ENCODE peak calls at places on chromosomes 3 and 15, in seven cellular contexts. R is psoas muscle, Y is right atrium auricular region, S is uterus, N is HCT116, D is adrenal gland, X is astrocyte. W is an unnamed sample.

GRCh38 chr3:129260606-129261005 is 11.2 kb downstream of the COPG1 start:
- DNase-seq in Y (no peak), X (no peak), S (no peak), R (no peak), D (no peak), N (no peak), W (peak; percentile 37)

GRCh38 chr15:59812185-59812870 is 123.2 kb upstream of the BNIP2 start:
- DNase-seq in N (no peak), Y (no peak), D (no peak), R (no peak), S (no peak), X (no peak), W (no peak)

GRCh38 chr3:72722930-72723726 is 125.1 kb downstream of the SHQ1 start:
- DNase-seq in R (no peak), S (no peak), N (no peak), Y (no peak), D (no peak), X (peak; percentile 72), W (no peak)

GRCh38 chr3:30520695-30521094 is 85.7 kb upstream of the TGFBR2 start:
- DNase-seq in R (no peak), N (no peak), X (no peak), Y (no peak), S (no peak), D (no peak), W (no peak)

GRCh38 chr3:81871358-81872152 is 110.1 kb upstream of the GBE1 start:
- DNase-seq in X (no peak), D (no peak), N (no peak), S (no peak), R (no peak), Y (no peak), W (no peak)

GRCh38 chr15:68743256-68743655 is 77.4 kb downstream of the ANP32A start:
- DNase-seq in S (no peak), Y (no peak), N (no peak), R (no peak), X (no peak), D (no peak), W (no peak)

GRCh38 chr15:41492597-41493204 is 973 bp upstream of the ITPKA start:
- DNase-seq in Y (no peak), D (no peak), R (no peak), S (no peak), X (no peak), N (no peak), W (no peak)

GRCh38 chr3:192481638-192482037 is 245.7 kb downstream of the FGF12 start:
- DNase-seq in Y (no peak), N (no peak), D (no peak), R (no peak), X (peak; percentile 84), S (no peak), W (no peak)

GRCh38 chr3:142459929-142460328 is 12.1 kb upstream of the XRN1 start:
- DNase-seq in S (no peak), N (no peak), Y (no peak), R (no peak), X (no peak), D (no peak), W (no peak)

GRCh38 chr15:66563566-66564110 is 2.2 kb downstream of the LCTL start:
- DNase-seq in R (no peak), D (no peak), N (no peak), S (no peak), Y (peak; percentile 36), X (no peak), W (no peak)

GRCh38 chr3:58020740-58021071 is 12.5 kb downstream of the FLNB start:
- DNase-seq in D (no peak), X (no peak), S (no peak), R (no peak), Y (no peak), N (no peak), W (no peak)

GRCh38 chr15:100224206-100225185 is 117.3 kb downstream of the ADAMTS17 start:
- DNase-seq in Y (no peak), S (no peak), R (no peak), X (peak; percentile 53), D (peak; percentile 44), N (no peak), W (no peak)

GRCh38 chr3:179898024-179898423 is 138.7 kb downstream of the PEX5L start:
- DNase-seq in X (peak; percentile 42), R (no peak), Y (no peak), S (no peak), N (peak; percentile 66), D (no peak), W (no peak)

GRCh38 chr3:129519896-129520440 is 8.5 kb upstream of the RHO start:
- DNase-seq in S (no peak), R (no peak), N (no peak), X (no peak), D (no peak), Y (no peak), W (peak; percentile 39)

GRCh38 chr3:146658841-146659240 is 53.7 kb upstream of the PLSCR5 start:
- DNase-seq in D (no peak), X (no peak), N (no peak), R (no peak), S (no peak), Y (no peak), W (no peak)

GRCh38 chr3:46490338-46491084 is 7.3 kb upstream of the RTP3 start:
- DNase-seq in X (peak; percentile 40), D (peak; percentile 12), N (no peak), S (no peak), R (no peak), Y (no peak), W (no peak)

GRCh38 chr15:47378527-47378926 is 338.8 kb upstream of the SEMA6D start:
- DNase-seq in D (no peak), S (no peak), R (no peak), X (no peak), N (no peak), Y (no peak), W (no peak)

GRCh38 chr3:87225659-87226058 is 1.4 kb upstream of the CHMP2B start:
- DNase-seq in Y (no peak), R (no peak), D (peak; percentile 23), S (peak; percentile 29), X (no peak), N (no peak), W (no peak)

GRCh38 chr3:38618343-38618742 is 31.1 kb downstream of the SCN5A start:
- DNase-seq in N (no peak), S (no peak), R (peak; percentile 8), X (no peak), D (no peak), Y (no peak), W (no peak)

GRCh38 chr3:124428372-124429128 is 301.7 kb upstream of the UMPS start:
- DNase-seq in X (no peak), S (no peak), Y (no peak), R (no peak), D (no peak), N (no peak), W (no peak)

GRCh38 chr3:184579513-184579912 is 17.9 kb downstream of the EPHB3 start:
- DNase-seq in D (no peak), R (no peak), X (no peak), S (no peak), N (no peak), Y (no peak), W (no peak)

GRCh38 chr3:57397175-57398026 is 104.9 kb upstream of the ASB14 start:
- DNase-seq in D (peak; percentile 49), N (peak; percentile 59), R (no peak), Y (no peak), X (peak; percentile 19), S (no peak), W (no peak)

GRCh38 chr15:90860450-90860849 is 7.9 kb upstream of the FURIN start:
- DNase-seq in Y (peak; percentile 54), X (no peak), R (no peak), N (peak; percentile 49), S (no peak), D (no peak), W (no peak)

DNA sequence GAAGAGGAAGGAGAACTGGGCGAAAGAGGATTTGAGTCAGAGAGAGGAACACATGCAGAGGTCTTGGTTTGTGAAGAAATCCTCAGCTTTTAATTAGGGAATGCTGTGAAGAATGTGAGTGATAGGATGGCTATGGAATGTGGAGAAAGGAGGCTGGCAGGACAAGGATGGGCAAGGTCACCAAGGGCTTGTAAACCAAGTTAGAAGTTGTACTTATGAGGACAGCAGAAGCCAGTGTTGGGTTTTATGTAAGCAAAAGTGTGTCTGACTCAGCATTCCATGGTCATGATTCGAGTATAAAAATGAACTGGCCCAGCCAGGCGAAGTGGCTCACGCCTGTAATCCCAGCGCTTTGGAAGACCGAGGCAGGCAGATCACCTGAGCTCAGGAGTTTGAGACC is 59.9 kb upstream of the IL12A start:
- DNase-seq in R (no peak), D (no peak), S (no peak), X (peak; percentile 99), Y (no peak), N (no peak), W (no peak)
- H3K27ac ChIP-seq in R (no peak overlapping the region), D (no peak overlapping the region), S (no peak overlapping the region), X (peak overlapping the region; percentile 90), Y (peak overlapping the region; percentile 47), N (peak overlapping the region; percentile 8), W (no peak overlapping the region)

GRCh38 chr15:73930371-73930770 is 4.1 kb downstream of the LOXL1 start:
- DNase-seq in S (no peak), N (no peak), D (no peak), Y (peak; percentile 87), R (peak; percentile 68), X (peak; percentile 97), W (no peak)
- H3K4me3 ChIP-seq in S (no peak overlapping the region), N (no peak overlapping the region), D (no peak overlapping the region), Y (no peak overlapping the region), R (no peak overlapping the region), X (peak overlapping the region; percentile 80), W (no peak overlapping the region)

GRCh38 chr3:42050126-42050525 is 41.0 kb upstream of the TRAK1 start:
- DNase-seq in N (no peak), S (peak; percentile 5), X (no peak), R (no peak), D (peak; percentile 7), Y (peak; percentile 47), W (no peak)
- H3K4me1 ChIP-seq in N (peaks cover 10% of the 10 kb centered on the region), S (no peaks in the 10 kb centered on the region), X (peaks cover 26% of the 10 kb centered on the region), R (peaks cover 55% of the 10 kb centered on the region), D (peaks cover 19% of the 10 kb centered on the region), Y (no peaks in the 10 kb centered on the region), W (peaks cover 18% of the 10 kb centered on the region)

DNA sequence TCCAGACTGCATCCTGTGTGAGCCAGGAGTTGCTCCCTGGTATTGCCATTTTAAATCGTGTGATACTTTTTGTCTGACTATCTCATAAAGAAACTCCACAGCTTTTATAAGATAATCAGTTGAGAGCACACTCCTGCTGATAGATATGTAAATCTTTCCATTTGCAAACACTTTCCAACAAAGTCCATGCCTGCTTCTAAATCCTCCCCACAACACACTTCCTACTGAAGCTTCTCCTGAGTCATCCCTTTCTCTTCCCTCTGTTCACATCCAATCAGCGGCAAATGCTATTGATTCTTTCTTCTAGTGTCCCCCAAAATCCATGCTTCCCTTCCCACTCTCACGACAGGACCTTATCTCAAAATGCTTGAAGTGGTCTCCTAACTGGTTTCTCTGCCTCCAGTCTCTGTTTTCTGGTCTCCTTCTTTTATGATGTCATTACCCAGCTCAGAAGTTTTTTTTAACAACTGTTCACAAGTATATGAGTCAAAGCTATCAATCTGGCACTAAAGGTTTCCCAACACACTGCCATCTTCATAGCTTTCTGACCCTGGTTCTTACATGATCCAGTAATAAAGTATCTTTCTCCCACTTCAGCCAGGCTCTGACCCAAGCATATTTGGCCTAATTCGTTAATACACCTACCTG is 4.5 kb upstream of the WWTR1 start:
- DNase-seq in X (peak; percentile 37), Y (no peak), R (no peak), N (no peak), D (no peak), S (no peak), W (no peak)
- H3K27ac ChIP-seq in X (no peak overlapping the region), Y (no peak overlapping the region), R (no peak overlapping the region), N (no peak overlapping the region), D (no peak overlapping the region), S (peak overlapping the region; percentile 98), W (no peak overlapping the region)

GRCh38 chr3:50205719-50206276 is 727 bp downstream of the SLC38A3 start:
- DNase-seq in S (no peak), X (peak; percentile 10), D (no peak), Y (no peak), R (peak; percentile 81), N (peak; percentile 63), W (no peak)
- H3K4me3 ChIP-seq in S (no peak overlapping the region), X (peak overlapping the region; percentile 42), D (no peak overlapping the region), Y (peak overlapping the region; percentile 44), R (peak overlapping the region; percentile 75), N (peak overlapping the region; percentile 60), W (peak overlapping the region; percentile 37)